ENCODE peak calls at places on chromosomes 12 and 14, in six cellular contexts. L is iPS DF 6.9, M is IMR-90, P is MM.1S, O is OCI-LY7, R is small intestine. J is an unnamed sample.

GRCh38 chr14:99468081-99468480 is 12.6 kb downstream of the SETD3 start:
- DNase-seq in L (no peak), M (no peak), P (no peak), O (no peak), R (no peak), J (no peak)

GRCh38 chr14:28163261-28163660 is 603.3 kb upstream of the FOXG1 start:
- DNase-seq in L (no peak), M (no peak), P (no peak), O (no peak), R (no peak), J (no peak)

GRCh38 chr12:29082522-29082921 is 66.6 kb upstream of the FAR2 start:
- DNase-seq in L (no peak), M (peak; percentile 10), P (no peak), O (no peak), R (no peak), J (no peak)

GRCh38 chr12:42468341-42468821 is 121.2 kb downstream of the PRICKLE1 start:
- DNase-seq in L (no peak), M (no peak), P (peak; percentile 66), O (peak; percentile 78), R (no peak), J (no peak)

GRCh38 chr14:88210426-88210825 is 112.6 kb downstream of the KCNK10 start:
- DNase-seq in L (no peak), M (no peak), P (no peak), O (no peak), R (no peak), J (no peak)

GRCh38 chr12:114888458-114888857 is 204.5 kb upstream of the TBX3 start:
- DNase-seq in L (no peak), M (peak; percentile 58), P (no peak), O (no peak), R (peak; percentile 76), J (no peak)

GRCh38 chr12:23049180-23049579 is 424.2 kb downstream of the ETNK1 start:
- DNase-seq in L (no peak), M (peak; percentile 27), P (peak; percentile 15), O (peak; percentile 12), R (no peak), J (no peak)

GRCh38 chr14:44963775-44964380 is 1.9 kb downstream of the TOGARAM1 start:
- DNase-seq in L (no peak), M (no peak), P (no peak), O (peak; percentile 27), R (peak; percentile 10), J (no peak)

GRCh38 chr12:92701441-92701840 is 1.3 kb upstream of the PLEKHG7 start:
- DNase-seq in L (no peak), M (no peak), P (no peak), O (no peak), R (no peak), J (no peak)

GRCh38 chr12:3303410-3304136 is 187.4 kb upstream of the PRMT8 start:
- DNase-seq in L (peak; percentile 45), M (no peak), P (no peak), O (no peak), R (no peak), J (no peak)

GRCh38 chr14:22915886-22916521 is 2.9 kb downstream of the RBM23 start:
- DNase-seq in L (no peak), M (no peak), P (no peak), O (no peak), R (no peak), J (peak; percentile 62)

GRCh38 chr12:81596558-81596957 is 162.6 kb downstream of the PPFIA2 start:
- DNase-seq in L (no peak), M (no peak), P (no peak), O (no peak), R (no peak), J (no peak)

GRCh38 chr12:11650697-11651281 is 1.3 kb downstream of the ETV6 start:
- DNase-seq in L (no peak), M (peak; percentile 37), P (peak; percentile 48), O (peak; percentile 57), R (peak; percentile 45), J (no peak)

GRCh38 chr14:61889914-61890351 is 127.7 kb downstream of the SNAPC1 start:
- DNase-seq in L (no peak), M (no peak), P (peak; percentile 66), O (peak; percentile 73), R (peak; percentile 60), J (no peak)

GRCh38 chr12:25852792-25853191 is 105.7 kb upstream of the RASSF8 start:
- DNase-seq in L (no peak), M (peak; percentile 95), P (no peak), O (no peak), R (no peak), J (no peak)

GRCh38 chr12:110563702-110564470 is 19.2 kb downstream of the PPTC7 start:
- DNase-seq in L (no peak), M (peak; percentile 56), P (no peak), O (no peak), R (no peak), J (no peak)

GRCh38 chr12:24997970-24998582 is 49.2 kb upstream of the BCAT1 start:
- DNase-seq in L (no peak), M (peak; percentile 91), P (peak; percentile 82), O (peak; percentile 96), R (no peak), J (no peak)

GRCh38 chr12:49648722-49649032 is 25.3 kb downstream of the PRPF40B start:
- DNase-seq in L (no peak), M (no peak), P (no peak), O (no peak), R (no peak), J (no peak)

GRCh38 chr14:46940600-46940999 is 289.0 kb upstream of the RPL10L start:
- DNase-seq in L (no peak), M (no peak), P (no peak), O (no peak), R (no peak), J (no peak)

GRCh38 chr12:122160761-122161160 is 13.3 kb downstream of the IL31 start:
- DNase-seq in L (no peak), M (no peak), P (no peak), O (no peak), R (no peak), J (no peak)

GRCh38 chr14:32594766-32595165 is 265.7 kb downstream of the AKAP6 start:
- DNase-seq in L (no peak), M (peak; percentile 24), P (no peak), O (no peak), R (no peak), J (no peak)

GRCh38 chr14:67240168-67240932 is 885 bp upstream of the PALS1 start:
- DNase-seq in L (no peak), M (peak; percentile 11), P (peak; percentile 8), O (peak; percentile 31), R (peak; percentile 83), J (peak; percentile 64)

GRCh38 chr14:72801381-72801812 is 92.5 kb downstream of the DPF3 start:
- DNase-seq in L (no peak), M (peak; percentile 99), P (no peak), O (no peak), R (no peak), J (no peak)

GRCh38 chr12:123931686-123932321 is 40.8 kb downstream of the CCDC92 start:
- DNase-seq in L (no peak), M (no peak), P (no peak), O (no peak), R (no peak), J (peak; percentile 44)

GRCh38 chr12:9940370-9940769 is 8.2 kb upstream of the CLEC2A start:
- DNase-seq in L (no peak), M (peak; percentile 5), P (peak; percentile 63), O (peak; percentile 12), R (no peak), J (no peak)

GRCh38 chr12:57008113-57008687 is 1.9 kb upstream of the ZBTB39 start:
- DNase-seq in L (no peak), M (peak; percentile 82), P (peak; percentile 65), O (peak; percentile 79), R (peak; percentile 61), J (no peak)

GRCh38 chr12:88299567-88300101 is 157.5 kb downstream of the TMTC3 start:
- DNase-seq in L (no peak), M (peak; percentile 98), P (peak; percentile 71), O (no peak), R (no peak), J (no peak)

GRCh38 chr14:76954371-76954770 is 74.1 kb downstream of the IRF2BPL start:
- DNase-seq in L (no peak), M (no peak), P (no peak), O (no peak), R (no peak), J (no peak)

GRCh38 chr14:76956253-76957090 is 72.0 kb downstream of the IRF2BPL start:
- DNase-seq in L (peak; percentile 85), M (peak; percentile 89), P (peak; percentile 85), O (peak; percentile 72), R (peak; percentile 93), J (peak; percentile 91)

GRCh38 chr14:76957224-76957881 is 71.2 kb downstream of the IRF2BPL start:
- DNase-seq in L (no peak), M (no peak), P (no peak), O (no peak), R (no peak), J (no peak)

GRCh38 chr14:76954791-76955190 is 73.7 kb downstream of the IRF2BPL start:
- DNase-seq in L (no peak), M (no peak), P (no peak), O (no peak), R (no peak), J (no peak)

GRCh38 chr14:76955575-76956252 is 72.8 kb downstream of the IRF2BPL start:
- DNase-seq in L (no peak), M (peak; percentile 59), P (peak; percentile 27), O (peak; percentile 50), R (no peak), J (no peak)
- H3K4me1 ChIP-seq in L (peaks cover 7% of the 10 kb centered on the region), M (peaks cover 37% of the 10 kb centered on the region), P (peaks cover 25% of the 10 kb centered on the region), O (peaks cover 34% of the 10 kb centered on the region), R (no peaks in the 10 kb centered on the region), J (peaks cover 18% of the 10 kb centered on the region)

DNA sequence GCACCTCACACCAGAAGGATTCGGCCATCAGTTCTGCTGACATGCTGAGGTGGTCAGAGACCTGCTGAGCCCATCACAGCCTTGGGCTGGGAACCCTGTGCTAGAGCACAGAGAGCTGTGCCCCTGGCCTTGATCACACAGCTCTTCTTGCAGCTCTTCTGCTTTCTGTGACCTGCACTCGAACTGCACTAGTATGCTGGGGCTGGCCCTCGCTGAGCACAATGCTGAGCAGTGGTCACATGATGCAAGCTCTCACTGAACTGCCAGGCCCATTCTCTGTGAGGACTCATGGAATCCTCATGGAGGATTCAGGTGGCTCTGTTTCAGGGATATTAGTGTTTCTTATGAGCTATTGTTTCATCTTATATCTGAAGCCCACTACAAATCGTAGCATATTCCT is 22.5 kb downstream of the FBXO21 start:
- DNase-seq in L (no peak), M (no peak), P (no peak), O (no peak), R (no peak), J (no peak)
- H3K4me1 ChIP-seq in L (no peaks in the 10 kb centered on the region), M (no peaks in the 10 kb centered on the region), P (peaks cover 21% of the 10 kb centered on the region), O (no peaks in the 10 kb centered on the region), R (no peaks in the 10 kb centered on the region), J (no peaks in the 10 kb centered on the region)

DNA sequence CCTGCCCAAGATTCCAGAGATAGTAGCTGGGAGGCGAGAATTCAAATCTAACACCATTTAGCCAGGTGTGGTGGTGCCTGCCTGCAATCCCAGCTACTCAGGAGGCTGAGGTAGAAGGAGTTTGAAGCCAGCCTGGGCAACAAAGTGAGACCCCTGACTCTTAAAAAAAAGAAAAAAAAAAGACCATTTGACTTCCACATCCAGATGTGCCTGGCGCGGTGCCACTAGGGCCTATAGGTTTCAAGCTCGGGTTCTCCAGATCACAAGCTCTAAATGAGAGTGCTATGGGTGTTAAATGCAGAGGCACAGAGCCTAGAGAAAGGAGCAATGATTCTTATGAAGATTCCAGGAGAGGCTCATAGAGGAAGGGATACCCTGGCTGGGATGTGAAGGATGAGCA is 22.5 kb downstream of the SYNE3 start:
- DNase-seq in L (no peak), M (no peak), P (no peak), O (no peak), R (no peak), J (no peak)
- H3K4me1 ChIP-seq in L (no peaks in the 10 kb centered on the region), M (peaks cover 18% of the 10 kb centered on the region), P (peaks cover 52% of the 10 kb centered on the region), O (peaks cover 70% of the 10 kb centered on the region), R (peaks cover 18% of the 10 kb centered on the region), J (peaks cover 17% of the 10 kb centered on the region)

GRCh38 chr12:132275631-132276030 is 53.8 kb downstream of the GALNT9 start:
- DNase-seq in L (no peak), M (no peak), P (no peak), O (no peak), R (no peak), J (no peak)
- H3K4me1 ChIP-seq in L (peaks cover 8% of the 10 kb centered on the region), M (no peaks in the 10 kb centered on the region), P (no peaks in the 10 kb centered on the region), O (no peaks in the 10 kb centered on the region), R (no peaks in the 10 kb centered on the region), J (peaks cover 2% of the 10 kb centered on the region)